ENCODE peak calls at places on chromosome 1, in six cellular contexts. A is memory B cell, W is brain microvascular endothelial cell, Z is RWPE1, N is endothelial cell, K is NAMALWA. F is an unnamed sample.

GRCh38 chr1:223745731-223746130 is 33.4 kb downstream of the CAPN2 start:
- DNase-seq in A (no peak), W (no peak), Z (no peak), N (no peak), K (no peak), F (no peak)

GRCh38 chr1:187624812-187625542 is 796.2 kb downstream of the PLA2G4A start:
- DNase-seq in A (no peak), W (no peak), Z (no peak), N (no peak), K (no peak), F (no peak)

GRCh38 chr1:230794871-230795645 is 47.9 kb downstream of the CAPN9 start:
- DNase-seq in A (no peak), W (no peak), Z (no peak), N (no peak), K (no peak), F (no peak)

GRCh38 chr1:81477704-81478103 is 323.0 kb upstream of the ADGRL2 start:
- DNase-seq in A (no peak), W (peak; percentile 24), Z (no peak), N (no peak), K (no peak), F (no peak)

GRCh38 chr1:37167479-37167878 is 133.2 kb upstream of the GRIK3 start:
- DNase-seq in A (no peak), W (no peak), Z (no peak), N (no peak), K (no peak), F (no peak)

GRCh38 chr1:93603106-93603505 is 78.5 kb downstream of the BCAR3 start:
- DNase-seq in A (no peak), W (no peak), Z (no peak), N (no peak), K (no peak), F (no peak)

GRCh38 chr1:10378071-10378841 is 20.6 kb upstream of the PGD start:
- DNase-seq in A (no peak), W (peak; percentile 93), Z (no peak), N (no peak), K (peak; percentile 59), F (no peak)

GRCh38 chr1:109216662-109217061 is 2.9 kb downstream of the SARS1 start:
- DNase-seq in A (no peak), W (no peak), Z (no peak), N (no peak), K (no peak), F (no peak)

GRCh38 chr1:78440381-78440793 is 50.4 kb upstream of the PTGFR start:
- DNase-seq in A (no peak), W (no peak), Z (peak; percentile 30), N (no peak), K (no peak), F (no peak)

GRCh38 chr1:198278922-198279321 is 122.1 kb downstream of the NEK7 start:
- DNase-seq in A (no peak), W (no peak), Z (no peak), N (no peak), K (no peak), F (no peak)

GRCh38 chr1:30451532-30452125 is 271.8 kb downstream of the MATN1 start:
- DNase-seq in A (no peak), W (no peak), Z (no peak), N (no peak), K (no peak), F (no peak)

GRCh38 chr1:22457356-22457755 is 5.7 kb downstream of the ZBTB40 start:
- DNase-seq in A (no peak), W (no peak), Z (no peak), N (no peak), K (no peak), F (no peak)

GRCh38 chr1:111032295-111032897 is 68.7 kb upstream of the LRIF1 start:
- DNase-seq in A (peak; percentile 52), W (peak; percentile 54), Z (peak; percentile 44), N (peak; percentile 43), K (peak; percentile 76), F (peak; percentile 17)

GRCh38 chr1:244395965-244396364 is 55.7 kb downstream of the ADSS2 start:
- DNase-seq in A (no peak), W (no peak), Z (peak; percentile 62), N (no peak), K (no peak), F (no peak)

GRCh38 chr1:71400050-71400449 is 319.2 kb upstream of the ZRANB2 start:
- DNase-seq in A (no peak), W (no peak), Z (no peak), N (no peak), K (no peak), F (no peak)

GRCh38 chr1:6498576-6499111 is 7.2 kb upstream of the PLEKHG5 start:
- DNase-seq in A (no peak), W (no peak), Z (no peak), N (no peak), K (no peak), F (no peak)

GRCh38 chr1:1306661-1307260 is 969 bp downstream of the ACAP3 start:
- DNase-seq in A (no peak), W (no peak), Z (no peak), N (no peak), K (peak; percentile 70), F (no peak)

GRCh38 chr1:152109998-152110294 is 5.3 kb downstream of the TCHH start:
- DNase-seq in A (no peak), W (no peak), Z (no peak), N (no peak), K (no peak), F (no peak)

GRCh38 chr1:84303154-84303830 is 1.8 kb downstream of the SAMD13 start:
- DNase-seq in A (no peak), W (no peak), Z (no peak), N (no peak), K (peak; percentile 66), F (peak; percentile 17)

GRCh38 chr1:243286409-243287127 is 30.7 kb downstream of the SDCCAG8 start:
- DNase-seq in A (no peak), W (no peak), Z (no peak), N (no peak), K (no peak), F (no peak)

GRCh38 chr1:176643536-176643935 is 180.6 kb downstream of the PAPPA2 start:
- DNase-seq in A (no peak), W (no peak), Z (no peak), N (no peak), K (no peak), F (no peak)

GRCh38 chr1:57157818-57158606 is 192.2 kb upstream of the C8B start:
- DNase-seq in A (no peak), W (no peak), Z (no peak), N (no peak), K (no peak), F (no peak)

GRCh38 chr1:227771771-227772170 is 36.5 kb downstream of the SNAP47 start:
- DNase-seq in A (no peak), W (no peak), Z (no peak), N (no peak), K (no peak), F (no peak)

GRCh38 chr1:63033211-63033610 is 249.3 kb downstream of the ATG4C start:
- DNase-seq in A (no peak), W (no peak), Z (no peak), N (peak; percentile 7), K (no peak), F (no peak)

GRCh38 chr1:170743083-170743482 is 79.2 kb downstream of the PRRX1 start:
- DNase-seq in A (no peak), W (no peak), Z (no peak), N (no peak), K (no peak), F (no peak)

GRCh38 chr1:153368477-153368876 is 6.9 kb downstream of the S100A12 start:
- DNase-seq in A (no peak), W (no peak), Z (no peak), N (no peak), K (no peak), F (no peak)

GRCh38 chr1:53125122-53125521 is 17.3 kb downstream of the SLC1A7 start:
- DNase-seq in A (no peak), W (no peak), Z (no peak), N (no peak), K (no peak), F (no peak)

GRCh38 chr1:223007935-223008334 is 135.1 kb downstream of the TLR5 start:
- DNase-seq in A (no peak), W (no peak), Z (no peak), N (no peak), K (no peak), F (no peak)

GRCh38 chr1:207747627-207748492 is 4.0 kb upstream of the CD46 start:
- DNase-seq in A (no peak), W (no peak), Z (no peak), N (no peak), K (peak; percentile 85), F (no peak)

GRCh38 chr1:32031578-32032286 is 18.1 kb downstream of the KHDRBS1 start:
- DNase-seq in A (no peak), W (peak; percentile 55), Z (peak; percentile 46), N (no peak), K (no peak), F (no peak)

GRCh38 chr1:15388201-15388880 is 21.3 kb upstream of the EFHD2 start:
- DNase-seq in A (no peak), W (no peak), Z (no peak), N (no peak), K (no peak), F (no peak)

GRCh38 chr1:151860504-151861187 is 7.1 kb upstream of the THEM5 start:
- DNase-seq in A (no peak), W (no peak), Z (no peak), N (no peak), K (no peak), F (no peak)

F was measured in COLO829.